ENCODE peak calls at places on chromosomes 4 and X, in five cellular contexts. D is astrocyte, M is WERI-Rb-1, N is OCI-LY7, A is RWPE2. Y is an unnamed sample.

GRCh38 chr4:85039526-85039925 is 73.0 kb upstream of the WDFY3 start:
- DNase-seq in D (peak), M (no peak), N (no peak), A (no peak), Y (peak)

GRCh38 chrX:67094061-67094460 is 449.8 kb upstream of the AR start:
- DNase-seq in D (no peak), M (no peak), N (no peak), A (no peak), Y (no peak)

GRCh38 chr4:106344324-106344970 is 24.1 kb downstream of the GIMD1 start:
- DNase-seq in D (peak), M (no peak), N (no peak), A (no peak), Y (no peak)

GRCh38 chr4:77671051-77671450 is 65.4 kb downstream of the CXCL13 start:
- DNase-seq in D (no peak), M (no peak), N (no peak), A (no peak), Y (no peak)

GRCh38 chrX:50114113-50114512 is 86.7 kb downstream of the AKAP4 start:
- DNase-seq in D (no peak), M (no peak), N (no peak), A (no peak), Y (no peak)

GRCh38 chr4:148073349-148073748 is 341.5 kb downstream of the ARHGAP10 start:
- DNase-seq in D (no peak), M (no peak), N (no peak), A (no peak), Y (no peak)

GRCh38 chr4:24488399-24489164 is 95.8 kb downstream of the DHX15 start:
- DNase-seq in D (peak), M (peak), N (peak), A (no peak), Y (no peak)

GRCh38 chrX:47683171-47684145 is 24.5 kb upstream of the UXT start:
- DNase-seq in D (no peak), M (no peak), N (no peak), A (no peak), Y (no peak)

GRCh38 chr4:22235798-22236197 is 280.1 kb downstream of the ADGRA3 start:
- DNase-seq in D (no peak), M (no peak), N (no peak), A (no peak), Y (no peak)

GRCh38 chr4:660401-660800 is 13.7 kb downstream of the ATP5ME start:
- DNase-seq in D (no peak), M (no peak), N (no peak), A (peak), Y (no peak)

GRCh38 chrX:103175944-103176753 is 38.8 kb upstream of the BEX4 start:
- DNase-seq in D (peak), M (peak), N (peak), A (no peak), Y (no peak)

GRCh38 chr4:87108142-87108546 is 112.3 kb downstream of the KLHL8 start:
- DNase-seq in D (peak), M (no peak), N (no peak), A (no peak), Y (no peak)

GRCh38 chr4:113411496-113411938 is 350.0 kb downstream of the CAMK2D start:
- DNase-seq in D (peak), M (no peak), N (no peak), A (no peak), Y (peak)

GRCh38 chrX:150517303-150517896 is 51.0 kb upstream of the MTM1 start:
- DNase-seq in D (no peak), M (peak), N (no peak), A (no peak), Y (peak)

GRCh38 chr4:144718958-144719512 is 73.1 kb downstream of the HHIP start:
- DNase-seq in D (no peak), M (no peak), N (no peak), A (no peak), Y (no peak)

GRCh38 chr4:141350122-141350904 is 129.6 kb downstream of the ZNF330 start:
- DNase-seq in D (peak), M (no peak), N (no peak), A (peak), Y (peak)

GRCh38 chr4:85058551-85058950 is 92.1 kb upstream of the WDFY3 start:
- DNase-seq in D (peak), M (no peak), N (no peak), A (no peak), Y (no peak)

GRCh38 chrX:10922841-10923240 is 188.3 kb upstream of the HCCS start:
- DNase-seq in D (no peak), M (no peak), N (no peak), A (no peak), Y (no peak)

GRCh38 chrX:13899607-13900006 is 82.7 kb upstream of the GPM6B start:
- DNase-seq in D (peak), M (no peak), N (no peak), A (peak), Y (peak)

GRCh38 chrX:69996102-69996468 is 53.7 kb downstream of the AWAT2 start:
- DNase-seq in D (no peak), M (no peak), N (no peak), A (no peak), Y (no peak)

GRCh38 chr4:10565166-10565780 is 108.0 kb upstream of the ZNF518B start:
- DNase-seq in D (no peak), M (no peak), N (no peak), A (no peak), Y (no peak)

GRCh38 chr4:80097395-80098177 is 24.6 kb upstream of the ANTXR2 start:
- DNase-seq in D (peak), M (no peak), N (no peak), A (no peak), Y (no peak)

GRCh38 chr4:176084769-176085168 is 19.1 kb downstream of the WDR17 start:
- DNase-seq in D (no peak), M (no peak), N (no peak), A (no peak), Y (no peak)

GRCh38 chr4:167956676-167957075 is 135.7 kb upstream of the ANXA10 start:
- DNase-seq in D (peak), M (no peak), N (no peak), A (no peak), Y (no peak)

GRCh38 chr4:184287697-184288255 is 70.1 kb upstream of the ENPP6 start:
- DNase-seq in D (no peak), M (peak), N (peak), A (no peak), Y (no peak)

GRCh38 chr4:159235779-159236368 is 133.0 kb downstream of the RAPGEF2 start:
- DNase-seq in D (peak), M (no peak), N (no peak), A (no peak), Y (no peak)
- H3K4me3 ChIP-seq in D (no peak), M (no peak), N (no peak), A (no peak), Y (no peak)

GRCh38 chr4:186202490-186203140 is 11.2 kb downstream of the CYP4V2 start:
- DNase-seq in D (no peak), M (no peak), N (no peak), A (no peak), Y (no peak)

GRCh38 chr4:186203391-186203802 is 12.0 kb downstream of the CYP4V2 start:
- DNase-seq in D (no peak), M (no peak), N (no peak), A (no peak), Y (no peak)

GRCh38 chr4:186204103-186204559 is 12.8 kb downstream of the CYP4V2 start:
- DNase-seq in D (peak), M (no peak), N (no peak), A (no peak), Y (no peak)

GRCh38 chr4:186201535-186202230 is 10.3 kb downstream of the CYP4V2 start:
- DNase-seq in D (no peak), M (peak), N (peak), A (no peak), Y (no peak)

DNA sequence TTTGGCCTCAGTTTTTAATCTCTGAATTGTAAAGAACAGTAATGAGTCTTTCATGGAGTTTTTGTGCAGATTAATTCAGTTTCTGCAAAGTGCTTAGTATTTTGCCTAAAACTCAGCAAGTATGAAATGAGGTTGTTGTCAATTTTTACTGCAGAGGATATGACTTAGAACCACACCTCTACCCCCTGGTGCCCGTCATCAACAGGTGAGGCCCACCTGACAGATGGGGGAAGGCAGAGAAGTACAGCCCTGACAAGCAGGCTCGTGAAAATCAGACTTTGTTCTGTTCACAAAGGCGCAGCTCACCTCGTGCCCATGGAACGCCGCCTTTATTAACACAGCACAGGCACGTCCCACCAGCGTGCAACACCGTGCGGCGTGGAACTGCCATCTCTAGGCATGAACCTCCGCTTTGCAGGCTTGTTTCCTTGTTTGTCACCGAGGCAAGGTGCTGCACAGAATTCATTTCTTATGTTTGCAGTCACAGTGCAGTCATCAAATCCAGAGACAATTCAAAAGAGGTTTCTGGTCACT is 13.3 kb downstream of the CYP4V2 start:
- DNase-seq in D (no peak), M (no peak), N (no peak), A (no peak), Y (no peak)
- H3K4me3 ChIP-seq in D (peak), M (no peak), N (no peak), A (no peak), Y (peak)

GRCh38 chr4:8239226-8239625 is 30.3 kb upstream of the HTRA3 start:
- DNase-seq in D (no peak), M (no peak), N (no peak), A (no peak), Y (no peak)

GRCh38 chr4:8241211-8241779 is 28.3 kb upstream of the HTRA3 start:
- DNase-seq in D (no peak), M (no peak), N (no peak), A (no peak), Y (no peak)

GRCh38 chr4:8239661-8240060 is 29.9 kb upstream of the HTRA3 start:
- DNase-seq in D (no peak), M (no peak), N (no peak), A (no peak), Y (no peak)

GRCh38 chr4:8241895-8242696 is 27.5 kb upstream of the HTRA3 start:
- DNase-seq in D (peak), M (peak), N (peak), A (no peak), Y (peak)

DNA sequence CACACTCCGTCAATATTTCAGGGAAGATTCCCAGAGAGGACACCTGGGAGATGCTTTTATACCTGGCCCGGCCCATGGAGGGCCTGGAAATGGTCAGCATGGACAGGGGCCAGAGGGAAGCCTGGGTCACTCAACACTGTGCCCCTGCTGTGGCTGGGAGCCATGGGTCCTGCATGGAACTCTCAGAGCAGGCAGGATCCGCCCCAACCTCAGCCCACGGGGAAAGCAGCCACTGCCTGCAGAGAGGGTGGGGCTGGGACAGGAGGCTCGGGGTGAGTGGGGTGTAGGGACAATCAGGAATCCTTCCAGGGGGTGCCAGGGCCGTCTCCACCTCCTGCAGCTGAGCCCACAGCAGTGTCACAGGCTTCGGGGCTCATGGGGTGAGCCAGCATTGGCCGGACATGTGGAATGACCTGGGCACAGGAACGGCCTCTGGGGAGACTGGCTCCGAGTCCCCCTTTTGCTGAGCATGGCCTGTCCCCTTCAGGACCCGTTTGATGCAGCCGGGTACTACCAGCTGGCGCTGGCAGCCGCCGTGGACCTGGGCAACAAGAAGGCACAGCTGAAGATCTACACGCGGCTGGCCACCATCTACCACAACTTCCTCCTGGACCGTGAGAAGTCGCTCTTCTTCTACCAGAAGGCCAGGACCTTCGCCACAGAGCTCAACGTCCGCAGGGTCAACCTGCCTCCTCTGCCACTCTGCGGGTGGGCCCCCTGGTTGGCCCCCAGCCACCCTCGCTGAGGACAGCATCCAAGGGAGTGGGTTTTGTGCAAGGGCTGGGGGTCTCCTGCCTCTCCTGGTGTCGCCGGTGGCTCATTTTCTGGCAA is 29.1 kb upstream of the HTRA3 start:
- DNase-seq in D (no peak), M (no peak), N (no peak), A (no peak), Y (no peak)
- H3K4me3 ChIP-seq in D (no peak), M (no peak), N (no peak), A (no peak), Y (no peak)

GRCh38 chrX:68877606-68878005 is 48.8 kb downstream of the EFNB1 start:
- DNase-seq in D (no peak), M (no peak), N (no peak), A (no peak), Y (no peak)
- H3K4me3 ChIP-seq in D (no peak), M (no peak), N (no peak), A (no peak), Y (no peak)